ENCODE peak calls at places on chromosomes 5 and 9, in six cellular contexts. One of them, this sample, is unnamed.

GRCh38 chr9:22142681-22143080 is 133.6 kb upstream of the CDKN2B start:
- DNase-seq in NCI-H1694 treated with DMSO at 0.1 percent for 48 hours: no peak
- DNase-seq in stomach: no peak
- DNase-seq in endothelial cell: no peak
- DNase-seq in amniotic stem cell: no peak
- DNase-seq in occipital lobe: no peak
- DNase-seq in this sample: no peak

GRCh38 chr5:35963381-35963843 is 25.0 kb upstream of the CAPSL start:
- DNase-seq in stomach: no peak
- DNase-seq in amniotic stem cell: no peak
- DNase-seq in occipital lobe: no peak
- DNase-seq in NCI-H1694 treated with DMSO at 0.1 percent for 48 hours: no peak
- DNase-seq in endothelial cell: no peak
- DNase-seq in this sample: no peak

GRCh38 chr5:114116981-114117380 is 244.9 kb upstream of the KCNN2 start:
- DNase-seq in NCI-H1694 treated with DMSO at 0.1 percent for 48 hours: no peak
- DNase-seq in occipital lobe: no peak
- DNase-seq in stomach: no peak
- DNase-seq in amniotic stem cell: no peak
- DNase-seq in endothelial cell: no peak
- DNase-seq in this sample: no peak

GRCh38 chr5:103119067-103119764 is 722 bp downstream of the GIN1 start:
- DNase-seq in stomach: no peak
- DNase-seq in NCI-H1694 treated with DMSO at 0.1 percent for 48 hours: peak
- DNase-seq in endothelial cell: no peak
- DNase-seq in occipital lobe: no peak
- DNase-seq in amniotic stem cell: no peak
- DNase-seq in this sample: no peak

GRCh38 chr9:136793063-136793946 is 2.2 kb downstream of the TMEM141 start:
- DNase-seq in amniotic stem cell: no peak
- DNase-seq in NCI-H1694 treated with DMSO at 0.1 percent for 48 hours: no peak
- DNase-seq in stomach: no peak
- DNase-seq in endothelial cell: no peak
- DNase-seq in occipital lobe: no peak
- DNase-seq in this sample: no peak

GRCh38 chr5:32138839-32139493 is 35.2 kb downstream of the GOLPH3 start:
- DNase-seq in endothelial cell: no peak
- DNase-seq in amniotic stem cell: no peak
- DNase-seq in NCI-H1694 treated with DMSO at 0.1 percent for 48 hours: no peak
- DNase-seq in stomach: no peak
- DNase-seq in occipital lobe: peak
- DNase-seq in this sample: no peak

GRCh38 chr9:114549677-114550330 is 37.8 kb upstream of the ATP6V1G1 start:
- DNase-seq in NCI-H1694 treated with DMSO at 0.1 percent for 48 hours: no peak
- DNase-seq in endothelial cell: no peak
- DNase-seq in occipital lobe: no peak
- DNase-seq in stomach: no peak
- DNase-seq in amniotic stem cell: no peak
- DNase-seq in this sample: no peak

GRCh38 chr9:133557581-133557980 is 23.1 kb downstream of the ADAMTSL2 start:
- DNase-seq in amniotic stem cell: no peak
- DNase-seq in stomach: no peak
- DNase-seq in occipital lobe: no peak
- DNase-seq in NCI-H1694 treated with DMSO at 0.1 percent for 48 hours: no peak
- DNase-seq in endothelial cell: no peak
- DNase-seq in this sample: no peak

GRCh38 chr9:8062459-8062858 is 262.9 kb upstream of the DMAC1 start:
- DNase-seq in occipital lobe: no peak
- DNase-seq in NCI-H1694 treated with DMSO at 0.1 percent for 48 hours: no peak
- DNase-seq in endothelial cell: no peak
- DNase-seq in stomach: no peak
- DNase-seq in amniotic stem cell: no peak
- DNase-seq in this sample: no peak

GRCh38 chr5:142609142-142609541 is 76.7 kb downstream of the FGF1 start:
- DNase-seq in stomach: no peak
- DNase-seq in amniotic stem cell: no peak
- DNase-seq in occipital lobe: no peak
- DNase-seq in NCI-H1694 treated with DMSO at 0.1 percent for 48 hours: no peak
- DNase-seq in endothelial cell: no peak
- DNase-seq in this sample: no peak

This sample was measured in NCI-H2107.